ENCODE peak calls at places on chromosome 7, in five cellular contexts. E is IMR-90, V is mesendoderm, Q is H9, N is H1. G is an unnamed sample.

GRCh38 chr7:108329514-108329913 is 126.7 kb downstream of the NRCAM start:
- DNase-seq in E (no peak), Q (no peak), N (no peak), V (no peak), G (peak)

GRCh38 chr7:18706648-18707047 is 211.1 kb downstream of the HDAC9 start:
- DNase-seq in V (no peak), Q (no peak), N (no peak), E (no peak), G (no peak)

GRCh38 chr7:12174931-12175330 is 36.2 kb upstream of the TMEM106B start:
- DNase-seq in V (no peak), Q (no peak), N (no peak), E (no peak), G (no peak)

GRCh38 chr7:40332516-40332915 is 197.7 kb downstream of the SUGCT start:
- DNase-seq in N (no peak), E (no peak), Q (no peak), V (no peak), G (no peak)

GRCh38 chr7:96654630-96655188 is 54.9 kb downstream of the SEM1 start:
- DNase-seq in E (no peak), Q (no peak), V (no peak), N (no peak), G (no peak)

GRCh38 chr7:94368371-94368791 is 26.3 kb upstream of the COL1A2 start:
- DNase-seq in V (no peak), E (peak), Q (no peak), N (no peak), G (no peak)

GRCh38 chr7:106217089-106217542 is 67.7 kb downstream of the NAMPT start:
- DNase-seq in E (peak), N (no peak), Q (no peak), V (peak), G (no peak)

GRCh38 chr7:113263749-113264148 is 145.4 kb upstream of the SMIM30 start:
- DNase-seq in N (no peak), V (no peak), E (no peak), Q (no peak), G (no peak)

GRCh38 chr7:64793106-64793755 is 997 bp upstream of the ZNF138 start:
- DNase-seq in N (no peak), V (peak), Q (no peak), E (peak), G (no peak)

GRCh38 chr7:99808766-99809165 is 19.0 kb upstream of the CYP3A43 start:
- DNase-seq in N (no peak), V (no peak), E (no peak), Q (no peak), G (no peak)

GRCh38 chr7:16398211-16399017 is 22.9 kb downstream of the CRPPA start:
- DNase-seq in V (no peak), Q (no peak), N (no peak), E (peak), G (no peak)

GRCh38 chr7:72430531-72430930 is 18.4 kb upstream of the CALN1 start:
- DNase-seq in E (no peak), Q (peak), N (peak), V (peak), G (no peak)

GRCh38 chr7:75916259-75916658 is 1.3 kb downstream of the POR start:
- DNase-seq in V (no peak), Q (no peak), N (no peak), E (no peak), G (no peak)

GRCh38 chr7:15845868-15846267 is 159.4 kb upstream of the MEOX2 start:
- DNase-seq in Q (no peak), V (peak), N (no peak), E (no peak), G (no peak)

GRCh38 chr7:2381227-2381626 is 22.2 kb upstream of the CHST12 start:
- DNase-seq in V (no peak), E (no peak), N (no peak), Q (no peak), G (no peak)

GRCh38 chr7:2541291-2542010 is 13.9 kb downstream of the BRAT1 start:
- DNase-seq in E (no peak), Q (no peak), N (no peak), V (no peak), G (no peak)

GRCh38 chr7:41238851-41239331 is 464.0 kb downstream of the INHBA start:
- DNase-seq in Q (no peak), N (no peak), V (no peak), E (peak), G (no peak)

GRCh38 chr7:25360471-25360870 is 132.2 kb upstream of the NPVF start:
- DNase-seq in Q (no peak), N (no peak), V (no peak), E (no peak), G (no peak)

GRCh38 chr7:115869225-115869624 is 161.3 kb downstream of the TFEC start:
- DNase-seq in Q (no peak), V (no peak), E (peak), N (no peak), G (no peak)

GRCh38 chr7:121531175-121532070 is 135.3 kb upstream of the FAM3C start:
- DNase-seq in N (no peak), V (peak), Q (no peak), E (no peak), G (no peak)

GRCh38 chr7:75995052-75995471 is 667 bp upstream of the TMEM120A start:
- DNase-seq in V (no peak), Q (no peak), N (no peak), E (no peak), G (no peak)

GRCh38 chr7:37916673-37917660 is at the start of gene SFRP4:
- DNase-seq in N (no peak), Q (peak), V (peak), E (peak), G (peak)

GRCh38 chr7:106891545-106892410 is 26.7 kb downstream of the PIK3CG start:
- DNase-seq in Q (peak), V (peak), E (no peak), N (no peak), G (no peak)

GRCh38 chr7:129640400-129640799 is 28.9 kb downstream of the NRF1 start:
- DNase-seq in V (no peak), Q (no peak), N (no peak), E (no peak), G (no peak)

GRCh38 chr7:129642871-129643515 is 31.5 kb downstream of the NRF1 start:
- DNase-seq in V (no peak), Q (no peak), E (no peak), N (no peak), G (no peak)

GRCh38 chr7:129646369-129647021 is 35.0 kb downstream of the NRF1 start:
- DNase-seq in N (no peak), V (peak), E (no peak), Q (peak), G (no peak)

GRCh38 chr7:129644634-129645230 is 33.2 kb downstream of the NRF1 start:
- DNase-seq in Q (no peak), E (peak), N (no peak), V (no peak), G (no peak)

DNA sequence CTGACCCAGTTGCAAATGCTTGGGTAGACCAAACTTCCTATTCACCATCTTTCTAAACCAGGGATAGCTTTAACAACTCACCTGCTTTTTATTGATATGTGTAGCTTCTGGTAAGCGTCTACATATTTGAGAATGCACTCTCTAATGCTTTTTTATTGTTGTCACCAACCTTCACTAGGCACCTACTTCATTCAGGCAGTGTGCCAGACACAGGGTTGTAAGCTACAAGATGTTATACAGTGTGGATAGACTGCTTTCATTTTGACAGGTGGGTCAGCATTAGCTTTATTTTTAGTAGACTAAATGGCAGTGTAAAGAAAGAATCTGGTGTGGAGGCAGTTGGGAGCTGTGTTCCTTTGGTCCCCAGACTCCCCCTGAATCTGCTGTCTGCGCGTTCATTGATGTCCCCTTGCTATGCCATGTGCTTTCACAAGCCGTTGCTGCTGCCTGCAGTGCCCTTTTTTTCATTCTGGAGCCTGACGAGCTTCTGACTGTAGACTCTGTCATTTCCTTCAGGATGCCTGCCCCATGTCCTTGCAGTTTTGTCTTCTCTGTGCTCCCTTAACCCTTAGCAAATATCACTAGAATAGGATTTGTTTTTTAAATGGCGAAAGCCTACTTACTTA is 32.1 kb downstream of the NRF1 start:
- DNase-seq in Q (no peak), V (no peak), N (no peak), E (no peak), G (no peak)
- H3K18ac ChIP-seq in Q (no peak), V (no peak), N (peak), E (no peak), G (no peak)

GRCh38 chr7:6435486-6436384 is 12.0 kb downstream of the DAGLB start:
- DNase-seq in N (peak), Q (peak), E (peak), V (peak), G (peak)
- H3K18ac ChIP-seq in N (no peak), Q (no peak), E (no peak), V (no peak), G (no peak)

DNA sequence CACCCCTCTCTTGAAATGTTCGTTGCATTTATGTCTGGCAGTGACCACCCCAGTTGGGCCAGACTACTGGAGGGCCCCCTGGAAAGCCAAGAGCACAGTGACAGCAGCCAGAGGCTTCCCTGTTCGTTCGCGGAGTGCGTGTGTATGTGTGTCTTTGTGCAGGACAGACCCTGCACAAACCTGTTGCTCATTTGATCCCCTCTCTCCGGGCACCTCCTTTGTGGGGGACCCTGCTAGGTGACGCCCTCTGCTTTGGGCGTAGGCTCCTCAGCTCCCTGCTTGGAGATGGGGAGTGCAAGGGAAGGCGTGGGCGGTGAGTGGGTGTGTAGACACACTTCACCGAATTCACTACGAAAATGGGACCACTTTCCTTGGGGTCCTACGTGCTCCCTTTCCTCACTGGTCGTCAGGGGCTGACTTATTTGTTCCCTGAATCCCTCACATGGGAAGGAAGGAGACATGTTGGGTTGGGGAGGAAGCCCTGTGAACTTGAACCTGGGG is 38.7 kb downstream of the AGAP3 start:
- DNase-seq in V (no peak), Q (no peak), N (no peak), E (no peak), G (no peak)
- H3K18ac ChIP-seq in V (no peak), Q (no peak), N (no peak), E (no peak), G (no peak)

GRCh38 chr7:33674804-33675411 is 230.4 kb upstream of the BMPER start:
- DNase-seq in N (no peak), Q (no peak), V (no peak), E (no peak), G (no peak)
- H3K18ac ChIP-seq in N (no peak), Q (no peak), V (peak), E (no peak), G (no peak)

GRCh38 chr7:44072364-44073231 is 7.2 kb upstream of the PGAM2 start:
- DNase-seq in N (peak), E (peak), V (peak), Q (peak), G (peak)
- H3K18ac ChIP-seq in N (no peak), E (no peak), V (no peak), Q (no peak), G (no peak)

G was measured in neuronal stem cell.